ENCODE peak calls at places on chromosomes 12 and 14, in ten cellular contexts. T is left lung; Q is esophagus squamous epithelium; X is HCT116; U is heart left ventricle; R is ovary; B is brain microvascular endothelial cell; I is CD8-positive, alpha-beta T cell; C is heart right ventricle; O is testis. N is an unnamed sample.

GRCh38 chr12:32332446-32332845 is 66.9 kb upstream of the FGD4 start:
- DNase-seq in B (no peak), U (no peak), O (no peak), I (no peak), R (no peak), C (no peak), T (no peak), X (no peak), Q (no peak), N (no peak)

GRCh38 chr12:85424581-85425348 is 144.7 kb downstream of the ALX1 start:
- DNase-seq in T (no peak), U (no peak), B (peak; percentile 41), I (no peak), Q (no peak), X (peak; percentile 21), O (no peak), R (no peak), C (no peak), N (no peak)

GRCh38 chr14:93926873-93927571 is at the start of gene FAM181A:
- DNase-seq in X (no peak), B (no peak), R (no peak), T (peak; percentile 41), I (no peak), U (no peak), O (no peak), C (no peak), Q (no peak), N (no peak)

GRCh38 chr12:7130791-7131501 is 775 bp downstream of the CLSTN3 start:
- DNase-seq in Q (no peak), O (peak; percentile 73), B (no peak), C (peak; percentile 47), X (no peak), U (peak; percentile 73), T (peak; percentile 72), R (peak; percentile 79), I (peak; percentile 46), N (no peak)

GRCh38 chr14:24818054-24818822 is 184.2 kb upstream of the GZMB start:
- DNase-seq in B (no peak), I (no peak), R (no peak), X (no peak), C (no peak), T (no peak), O (no peak), Q (no peak), U (no peak), N (no peak)

GRCh38 chr14:28375295-28375694 is 391.3 kb upstream of the FOXG1 start:
- DNase-seq in C (no peak), I (no peak), X (no peak), T (no peak), B (peak; percentile 10), R (no peak), U (no peak), O (peak; percentile 44), Q (no peak), N (no peak)

GRCh38 chr12:12007713-12008231 is 63.0 kb upstream of the BCL2L14 start:
- DNase-seq in B (no peak), Q (no peak), I (no peak), O (no peak), R (no peak), U (no peak), C (no peak), T (no peak), X (no peak), N (no peak)

GRCh38 chr12:131087302-131087818 is 133.7 kb downstream of the ADGRD1 start:
- DNase-seq in T (peak; percentile 19), I (no peak), C (no peak), U (peak; percentile 38), O (no peak), Q (no peak), R (peak; percentile 19), B (no peak), X (no peak), N (peak; percentile 47)

GRCh38 chr12:124356221-124356620 is 61.3 kb downstream of the RFLNA start:
- DNase-seq in X (no peak), C (no peak), U (no peak), B (no peak), I (no peak), T (no peak), R (no peak), Q (no peak), O (no peak), N (no peak)

GRCh38 chr12:98022961-98023360 is 492.4 kb upstream of the TMPO start:
- DNase-seq in R (no peak), U (no peak), C (no peak), T (no peak), B (no peak), X (no peak), I (no peak), O (no peak), Q (no peak), N (no peak)

GRCh38 chr12:77878901-77879300 is 48.2 kb downstream of the NAV3 start:
- DNase-seq in U (no peak), T (no peak), O (no peak), C (no peak), I (no peak), Q (no peak), X (no peak), R (no peak), B (no peak), N (no peak)

GRCh38 chr14:21311614-21312013 is 31.7 kb downstream of the RPGRIP1 start:
- DNase-seq in R (no peak), B (no peak), O (no peak), I (no peak), X (no peak), Q (no peak), T (no peak), U (no peak), C (no peak), N (no peak)

GRCh38 chr12:89461649-89462612 is 62.7 kb downstream of the GALNT4 start:
- DNase-seq in B (no peak), C (no peak), X (peak; percentile 57), T (no peak), I (no peak), R (no peak), U (no peak), Q (no peak), O (no peak), N (no peak)

GRCh38 chr12:58425481-58426392 is 484.4 kb downstream of the ATP23 start:
- DNase-seq in B (peak; percentile 86), T (no peak), U (peak; percentile 55), R (peak; percentile 23), Q (no peak), X (peak; percentile 72), C (no peak), I (no peak), O (peak; percentile 30), N (no peak)

GRCh38 chr12:120534703-120535655 is 823 bp downstream of the RNF10 start:
- DNase-seq in X (no peak), C (peak; percentile 37), O (peak; percentile 43), R (peak; percentile 49), Q (peak; percentile 12), I (peak; percentile 12), T (peak; percentile 57), B (peak; percentile 77), U (peak; percentile 69), N (peak; percentile 77)

GRCh38 chr12:110917467-110917866 is 2.9 kb downstream of the MYL2 start:
- DNase-seq in X (peak; percentile 71), B (peak; percentile 55), C (no peak), O (no peak), I (no peak), U (no peak), Q (no peak), T (no peak), R (no peak), N (no peak)

GRCh38 chr12:53219116-53219955 is 12.3 kb upstream of the ITGB7 start:
- DNase-seq in U (peak; percentile 68), I (no peak), Q (no peak), B (peak; percentile 52), X (no peak), O (no peak), R (no peak), T (no peak), C (peak; percentile 61), N (no peak)

DNA sequence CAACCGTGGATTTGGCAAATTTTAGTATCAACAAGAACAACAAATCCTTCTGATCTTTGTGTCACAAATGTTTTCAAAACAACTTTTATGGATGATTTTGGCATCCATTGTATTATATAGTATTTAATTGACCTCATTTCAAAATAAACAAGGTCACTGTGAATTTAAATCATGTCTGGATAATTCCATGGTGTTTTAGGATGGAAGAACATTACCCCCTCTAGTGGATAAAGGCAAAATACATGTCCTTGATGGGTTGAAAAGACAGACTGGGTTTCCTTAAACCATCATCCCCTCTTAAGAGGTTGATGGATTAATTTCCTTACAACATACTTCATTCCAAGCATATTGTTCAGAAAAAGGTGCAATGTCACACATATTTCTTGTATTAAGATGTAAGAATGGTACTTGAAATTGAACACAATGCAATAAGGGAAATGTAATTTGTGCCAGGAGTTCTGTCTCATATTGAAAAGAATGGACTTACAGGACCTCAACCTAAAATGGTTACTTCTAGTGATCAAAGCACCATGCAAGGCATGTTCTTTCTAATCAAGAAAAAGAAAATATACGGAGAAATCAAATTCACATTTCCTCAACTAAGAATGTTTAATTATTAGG is 352.0 kb downstream of the BCAT1 start:
- DNase-seq in C (no peak), U (no peak), O (no peak), T (no peak), R (no peak), I (no peak), B (no peak), X (no peak), Q (no peak), N (no peak)
- TF ChIP-seq CTCF in C (peak; percentile 69), U (peak; percentile 68), O (no peak), T (peak; percentile 59), R (no peak), I (no peak), B (peak; percentile 51), X (peak; percentile 51), Q (no peak), N (peak; percentile 60)

GRCh38 chr12:26268841-26269553 is 73.6 kb downstream of the SSPN start:
- DNase-seq in I (no peak), T (no peak), B (no peak), Q (no peak), U (no peak), X (no peak), C (no peak), R (no peak), O (no peak), N (no peak)
- H3K27ac ChIP-seq in I (no peak overlapping the region), T (no peak overlapping the region), B (no peak overlapping the region), Q (no peak overlapping the region), U (no peak overlapping the region), X (no peak overlapping the region), C (no peak overlapping the region), R (no peak overlapping the region), O (no peak overlapping the region), N (no peak overlapping the region)

GRCh38 chr12:50980545-50980944 is 28.2 kb downstream of the HIGD1C start:
- DNase-seq in X (no peak), C (no peak), U (no peak), Q (no peak), T (no peak), B (no peak), O (no peak), I (no peak), R (no peak), N (no peak)
- H3K4me3 ChIP-seq in X (no peak overlapping the region), C (no peak overlapping the region), U (no peak overlapping the region), Q (no peak overlapping the region), T (no peak overlapping the region), B (no peak overlapping the region), O (no peak overlapping the region), I (no peak overlapping the region), R (no peak overlapping the region), N (no peak overlapping the region)

DNA sequence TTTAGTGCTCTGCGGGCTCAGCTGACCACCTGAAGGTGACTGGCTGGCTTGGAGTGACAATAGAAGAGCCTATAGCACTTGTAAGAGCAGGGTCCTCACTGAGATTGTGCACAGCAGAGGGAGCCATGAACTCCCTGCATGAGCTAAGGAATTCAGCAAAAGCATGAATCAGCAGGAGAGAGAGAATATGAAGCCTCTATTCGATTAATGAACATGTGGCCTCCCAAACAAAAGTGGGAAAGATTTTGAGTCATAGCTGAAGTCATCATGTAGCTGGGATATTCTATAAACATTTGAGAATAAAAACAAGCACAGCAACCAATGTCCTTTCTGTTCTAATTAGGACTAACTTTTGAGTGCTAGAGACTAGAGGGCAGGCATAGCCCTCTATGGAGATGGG is 626.6 kb downstream of the DIO2 start:
- DNase-seq in T (no peak), I (no peak), R (no peak), C (no peak), O (no peak), X (no peak), U (no peak), Q (no peak), B (peak; percentile 91), N (no peak)
- TF ChIP-seq CTCF in T (no peak), I (no peak), R (no peak), C (no peak), O (no peak), X (no peak), U (no peak), Q (no peak), B (peak; percentile 70), N (no peak)